ENCODE peak calls at places on chromosomes 3 and 15, in nine cellular contexts. B is lower leg skin, N is A549, O is IMR-90, A is prostate gland, J is vagina, D is HCT116, K is stomach, P is breast epithelium. I is an unnamed sample.

GRCh38 chr3:195054311-195054710 is 216.6 kb downstream of the XXYLT1 start:
- DNase-seq in B (no peak), N (no peak), O (no peak), A (no peak), J (no peak), D (no peak), K (no peak), P (no peak), I (no peak)

GRCh38 chr3:58688563-58688962 is 22.0 kb upstream of the FAM3D start:
- DNase-seq in B (no peak), N (no peak), O (no peak), A (no peak), J (no peak), D (no peak), K (no peak), P (no peak), I (no peak)

GRCh38 chr3:31533169-31533870 is 595 bp downstream of the STT3B start:
- DNase-seq in B (peak; percentile 93), N (peak; percentile 29), O (peak; percentile 1), A (peak; percentile 32), J (no peak), D (no peak), K (peak; percentile 52), P (peak; percentile 58), I (no peak)

GRCh38 chr15:40902605-40903561 is 8.6 kb downstream of the VPS18 start:
- DNase-seq in B (peak; percentile 92), N (no peak), O (no peak), A (no peak), J (no peak), D (no peak), K (no peak), P (no peak), I (no peak)

GRCh38 chr3:42739401-42740158 is 33.5 kb downstream of the CCDC13 start:
- DNase-seq in B (peak; percentile 91), N (no peak), O (no peak), A (no peak), J (peak; percentile 85), D (no peak), K (no peak), P (no peak), I (no peak)

GRCh38 chr3:44323341-44323955 is 15.1 kb upstream of the TCAIM start:
- DNase-seq in B (peak; percentile 90), N (peak; percentile 53), O (peak; percentile 71), A (peak; percentile 71), J (no peak), D (peak; percentile 46), K (peak; percentile 81), P (no peak), I (no peak)

GRCh38 chr15:66400351-66400774 is 13.7 kb downstream of the MAP2K1 start:
- DNase-seq in B (no peak), N (no peak), O (peak; percentile 60), A (no peak), J (no peak), D (no peak), K (no peak), P (no peak), I (no peak)

GRCh38 chr3:195150194-195151118 is 120.5 kb downstream of the XXYLT1 start:
- DNase-seq in B (peak; percentile 88), N (no peak), O (peak; percentile 81), A (peak; percentile 78), J (no peak), D (no peak), K (peak; percentile 83), P (peak; percentile 56), I (peak; percentile 86)

GRCh38 chr3:146431240-146431639 is 38.1 kb downstream of the PLSCR2 start:
- DNase-seq in B (no peak), N (no peak), O (peak; percentile 72), A (no peak), J (no peak), D (no peak), K (no peak), P (no peak), I (no peak)

GRCh38 chr15:70137975-70138374 is 40.3 kb upstream of the TLE3 start:
- DNase-seq in B (no peak), N (no peak), O (no peak), A (no peak), J (no peak), D (no peak), K (no peak), P (no peak), I (no peak)

GRCh38 chr15:45376300-45376928 is 1.9 kb downstream of the GATM start:
- DNase-seq in B (no peak), N (no peak), O (no peak), A (no peak), J (no peak), D (no peak), K (no peak), P (no peak), I (no peak)

GRCh38 chr3:123285066-123285465 is 83.3 kb downstream of the SEC22A start:
- DNase-seq in B (no peak), N (no peak), O (no peak), A (no peak), J (no peak), D (no peak), K (no peak), P (no peak), I (no peak)

GRCh38 chr3:63864008-63864871 is 573 bp downstream of the ATXN7 start:
- DNase-seq in B (no peak), N (peak; percentile 13), O (no peak), A (peak; percentile 17), J (no peak), D (no peak), K (peak; percentile 56), P (no peak), I (peak; percentile 63)

GRCh38 chr3:63862804-63863149 is 828 bp downstream of the THOC7 start:
- DNase-seq in B (no peak), N (no peak), O (no peak), A (no peak), J (no peak), D (no peak), K (no peak), P (no peak), I (no peak)

GRCh38 chr3:63861306-63861705 is 2.3 kb downstream of the THOC7 start:
- DNase-seq in B (no peak), N (no peak), O (no peak), A (no peak), J (no peak), D (no peak), K (no peak), P (no peak), I (no peak)

GRCh38 chr3:63867225-63867624 is 3.6 kb downstream of the ATXN7 start:
- DNase-seq in B (no peak), N (no peak), O (no peak), A (no peak), J (no peak), D (no peak), K (no peak), P (no peak), I (no peak)

DNA sequence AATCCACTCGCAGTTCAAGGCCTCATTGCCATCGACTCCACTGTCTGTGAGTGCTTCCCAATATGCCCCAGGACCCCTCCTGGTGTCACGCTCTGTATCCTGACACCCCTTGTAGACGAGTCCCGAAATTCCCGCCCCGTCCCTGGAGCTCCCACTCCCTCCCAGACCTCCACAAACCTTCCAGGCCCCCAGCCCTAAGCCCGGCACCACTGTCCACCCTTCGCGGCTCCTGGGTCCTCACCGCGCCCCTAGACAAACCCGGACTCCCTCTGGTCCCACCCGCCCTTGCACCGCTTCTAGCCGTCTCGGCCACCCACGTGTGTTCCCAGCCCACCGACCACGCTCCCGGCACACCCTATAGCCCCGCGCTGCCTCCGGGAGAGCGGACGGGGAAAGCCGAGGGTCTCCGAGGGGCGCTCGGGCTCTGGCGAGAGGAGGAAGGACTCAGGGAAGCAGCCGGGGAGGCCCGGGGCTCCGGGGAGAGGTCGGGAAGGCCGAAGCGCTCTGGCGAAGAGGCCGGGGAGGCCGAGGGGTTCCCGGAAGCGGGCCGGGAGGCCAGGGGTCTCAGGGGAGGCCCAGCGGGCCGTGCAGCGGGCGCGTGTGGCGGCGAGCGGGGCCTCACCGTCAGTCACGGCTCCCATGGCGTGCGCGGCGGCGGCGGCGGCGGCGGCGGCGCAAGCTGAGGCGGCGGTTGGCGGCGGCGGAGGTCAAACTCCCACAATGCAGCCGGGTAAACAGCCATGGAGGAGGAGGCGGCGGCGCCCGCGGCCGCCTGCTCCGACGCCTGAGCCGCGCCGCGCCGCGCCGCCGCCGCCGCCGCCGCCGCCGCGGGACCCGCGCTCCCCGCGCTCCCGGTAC is at the start of the genes ATXN7 and THOC7:
- DNase-seq in B (peak; percentile 92), N (peak; percentile 47), O (peak; percentile 38), A (peak; percentile 46), J (no peak), D (no peak), K (peak; percentile 79), P (peak; percentile 58), I (peak; percentile 61)
- TF ChIP-seq POLR2A in B (no peak), N (peak; percentile 11), O (no peak), A (peak; percentile 12), J (no peak), D (no peak), K (no peak), P (no peak), I (peak; percentile 57)

GRCh38 chr3:48268381-48268935 is 27.6 kb downstream of the ZNF589 start:
- DNase-seq in B (peak; percentile 89), N (no peak), O (no peak), A (peak; percentile 76), J (no peak), D (no peak), K (peak; percentile 62), P (peak; percentile 63), I (no peak)
- TF ChIP-seq POLR2A in B (no peak), N (no peak), O (no peak), A (peak; percentile 12), J (no peak), D (no peak), K (no peak), P (no peak), I (no peak)

DNA sequence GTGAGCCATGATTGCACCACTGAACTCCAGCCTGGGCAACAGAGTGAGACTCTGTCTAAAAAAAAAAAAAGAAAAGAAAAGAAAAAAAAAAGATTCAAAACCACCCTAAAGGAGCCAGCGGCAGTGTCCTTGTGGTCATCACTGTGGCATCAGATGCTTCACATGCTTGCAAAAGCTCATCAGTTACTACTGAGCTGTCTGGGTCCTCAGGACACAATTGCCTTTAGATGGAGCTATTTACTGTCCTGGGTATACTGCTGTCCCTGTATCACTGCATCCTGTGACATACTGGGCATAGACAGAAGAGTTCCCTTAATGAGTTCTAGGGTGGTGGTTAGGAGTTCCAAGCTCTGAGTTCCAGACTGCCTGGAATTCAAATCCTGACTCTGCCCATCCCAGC is 85.8 kb downstream of the LINGO1 start:
- DNase-seq in B (no peak), N (no peak), O (no peak), A (no peak), J (no peak), D (no peak), K (no peak), P (no peak), I (no peak)
- TF ChIP-seq POLR2A in B (no peak), N (no peak), O (no peak), A (no peak), J (no peak), D (no peak), K (no peak), P (no peak), I (no peak)

GRCh38 chr3:117348881-117349280 is 639.3 kb downstream of the TUSC7 start:
- DNase-seq in B (no peak), N (no peak), O (no peak), A (no peak), J (no peak), D (no peak), K (no peak), P (no peak), I (no peak)
- TF ChIP-seq POLR2A in B (no peak), N (no peak), O (no peak), A (no peak), J (no peak), D (no peak), K (no peak), P (no peak), I (no peak)

I was measured in H54.